ENCODE peak calls at places on chromosomes 12 and 14, in ten cellular contexts. F is neural progenitor cell, L is uterus, K is stomach, M is MM.1S, Y is psoas muscle, J is body of pancreas, X is A549, W is HL-60, U is NB4. C is an unnamed sample.

GRCh38 chr12:1391722-1392121 is 202.7 kb downstream of the FBXL14 start:
- DNase-seq in J (no peak), W (no peak), F (peak; percentile 55), K (no peak), Y (no peak), U (no peak), L (no peak), X (peak; percentile 65), M (no peak), C (no peak)

GRCh38 chr12:119178544-119179334 is at the start of gene HSPB8:
- DNase-seq in U (no peak), X (peak; percentile 76), J (peak; percentile 78), L (peak; percentile 89), M (no peak), K (peak; percentile 81), Y (peak; percentile 99), W (no peak), F (peak; percentile 47), C (no peak)

GRCh38 chr12:122980192-122981035 is at the start of gene ARL6IP4:
- DNase-seq in U (peak; percentile 90), Y (peak; percentile 81), W (peak; percentile 61), K (peak; percentile 70), X (peak; percentile 65), L (peak; percentile 61), F (peak; percentile 80), J (peak; percentile 73), M (peak; percentile 54), C (no peak)

GRCh38 chr14:96167224-96168148 is 37.2 kb upstream of the BDKRB2 start:
- DNase-seq in U (no peak), X (peak; percentile 78), L (no peak), J (no peak), K (no peak), W (no peak), F (no peak), Y (no peak), M (no peak), C (no peak)

GRCh38 chr14:100580316-100581227 is 6.6 kb downstream of the BEGAIN start:
- DNase-seq in M (no peak), X (no peak), K (no peak), J (no peak), W (no peak), Y (peak; percentile 39), U (no peak), L (no peak), F (no peak), C (no peak)

GRCh38 chr12:90174198-90174510 is 465.5 kb upstream of the ATP2B1 start:
- DNase-seq in F (no peak), K (no peak), U (peak; percentile 23), W (no peak), L (no peak), Y (no peak), X (peak; percentile 33), M (no peak), J (peak; percentile 4), C (no peak)

GRCh38 chr12:123253606-123254459 is 17.8 kb downstream of the CDK2AP1 start:
- DNase-seq in L (no peak), M (no peak), J (no peak), K (peak; percentile 68), W (no peak), Y (no peak), U (no peak), F (no peak), X (no peak), C (no peak)

GRCh38 chr14:26636571-26636970 is 38.7 kb upstream of the NOVA1 start:
- DNase-seq in M (no peak), K (no peak), X (no peak), F (no peak), Y (no peak), W (no peak), U (no peak), L (no peak), J (no peak), C (no peak)

DNA sequence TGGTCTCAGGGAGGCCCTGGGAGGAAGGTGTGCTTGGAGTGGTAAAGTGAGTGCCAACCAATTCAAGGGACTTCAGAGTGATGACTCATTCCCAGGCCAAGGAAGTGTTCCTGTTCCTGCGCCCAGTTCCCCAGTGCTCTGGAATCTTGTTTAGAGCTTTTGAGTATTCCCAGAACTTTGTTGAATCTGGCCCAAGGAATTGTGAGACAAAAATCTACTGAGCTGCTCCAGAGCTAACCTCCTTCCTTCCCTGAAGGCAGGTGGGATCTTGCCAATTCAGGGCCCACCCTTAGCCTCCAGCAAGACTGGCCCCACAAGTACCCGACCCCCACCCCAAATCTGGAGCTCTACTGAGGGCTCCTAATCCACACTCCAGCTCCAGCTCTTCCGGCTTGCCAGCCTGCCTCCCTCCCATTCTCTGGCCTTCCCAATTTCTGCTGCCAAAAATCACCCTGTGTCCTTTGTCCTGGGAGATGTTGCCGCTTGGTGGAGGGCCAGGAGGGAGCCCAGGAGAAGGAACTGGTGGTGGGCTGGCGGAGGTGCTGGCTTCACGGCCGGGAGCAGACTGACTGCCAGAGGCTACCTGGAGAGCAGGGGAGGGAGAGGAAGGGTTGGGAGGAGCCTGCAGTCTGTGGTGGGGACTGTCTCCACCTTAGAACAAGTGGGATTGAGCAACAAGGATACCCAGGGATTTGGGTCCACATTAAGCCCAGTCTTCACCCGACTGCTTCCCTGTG is 2.0 kb upstream of the ATN1 start:
- DNase-seq in M (no peak), Y (peak; percentile 81), X (peak; percentile 91), K (peak; percentile 77), F (peak; percentile 77), W (no peak), L (peak; percentile 80), U (no peak), J (peak; percentile 71), C (no peak)
- TF ChIP-seq CTCF in M (no peak), Y (no peak), X (no peak), K (peak; percentile 12), F (no peak), W (no peak), L (peak; percentile 55), U (no peak), J (no peak), C (no peak)

GRCh38 chr12:95003213-95003920 is at the start of gene NDUFA12:
- DNase-seq in K (peak; percentile 96), M (peak; percentile 99), X (peak; percentile 98), U (peak; percentile 98), Y (peak; percentile 98), J (peak; percentile 97), F (peak; percentile 96), W (peak; percentile 93), L (peak; percentile 95), C (peak; percentile 94)

GRCh38 chr12:95002754-95003153 is 743 bp downstream of the NDUFA12 start:
- DNase-seq in X (no peak), U (no peak), J (no peak), Y (no peak), M (no peak), F (no peak), K (no peak), W (no peak), L (no peak), C (no peak)

GRCh38 chr12:95006206-95006605 is 2.7 kb upstream of the NDUFA12 start:
- DNase-seq in K (no peak), Y (no peak), J (no peak), U (no peak), L (no peak), M (no peak), W (no peak), F (no peak), X (no peak), C (no peak)

GRCh38 chr12:95004610-95005009 is 1.1 kb upstream of the NDUFA12 start:
- DNase-seq in F (no peak), X (no peak), J (no peak), K (no peak), W (peak; percentile 69), Y (no peak), L (no peak), U (peak; percentile 68), M (no peak), C (no peak)

DNA sequence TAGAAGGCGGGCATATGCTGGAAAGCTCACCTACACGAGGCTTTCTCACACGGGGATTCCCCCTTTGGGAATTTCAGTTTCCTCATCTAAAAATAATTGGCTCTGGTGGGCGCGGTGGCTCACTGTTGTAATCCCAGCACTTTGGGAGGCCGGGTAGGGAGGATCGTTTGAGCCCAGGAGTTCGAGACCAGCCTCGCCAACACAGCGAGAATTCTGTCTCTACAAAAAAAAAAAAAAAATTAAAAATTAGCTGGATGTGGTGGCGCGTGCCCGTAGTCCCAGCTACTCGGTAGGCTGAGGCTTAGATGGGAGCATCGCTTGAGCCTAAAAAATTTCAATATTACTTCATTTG is 400 bp upstream of the NDUFA12 start:
- DNase-seq in W (no peak), J (no peak), X (no peak), L (no peak), U (no peak), M (no peak), K (no peak), F (no peak), Y (no peak), C (no peak)
- H3K4me3 ChIP-seq in W (peak overlapping the region; percentile 97), J (peak overlapping the region; percentile 93), X (peak overlapping the region; percentile 67), L (peak overlapping the region; percentile 65), U (peak overlapping the region; percentile 71), M (peak overlapping the region; percentile 91), K (peak overlapping the region; percentile 90), F (peak overlapping the region; percentile 81), Y (peak overlapping the region; percentile 91), C (peak overlapping the region; percentile 74)

GRCh38 chr14:51735851-51736250 is 84.1 kb downstream of the FRMD6 start:
- DNase-seq in X (peak; percentile 27), L (no peak), U (no peak), F (no peak), M (no peak), Y (no peak), W (no peak), J (no peak), K (no peak), C (no peak)

GRCh38 chr14:51744372-51745150 is 92.9 kb downstream of the FRMD6 start:
- DNase-seq in J (no peak), L (no peak), U (no peak), W (no peak), F (no peak), Y (no peak), K (no peak), X (no peak), M (no peak), C (no peak)

GRCh38 chr14:51743588-51744000 is 91.9 kb downstream of the FRMD6 start:
- DNase-seq in Y (no peak), L (no peak), J (no peak), K (no peak), F (no peak), X (no peak), U (no peak), M (no peak), W (no peak), C (no peak)

GRCh38 chr14:51733147-51733546 is 81.4 kb downstream of the FRMD6 start:
- DNase-seq in X (no peak), Y (no peak), F (no peak), L (no peak), J (no peak), K (no peak), M (no peak), W (no peak), U (no peak), C (no peak)

DNA sequence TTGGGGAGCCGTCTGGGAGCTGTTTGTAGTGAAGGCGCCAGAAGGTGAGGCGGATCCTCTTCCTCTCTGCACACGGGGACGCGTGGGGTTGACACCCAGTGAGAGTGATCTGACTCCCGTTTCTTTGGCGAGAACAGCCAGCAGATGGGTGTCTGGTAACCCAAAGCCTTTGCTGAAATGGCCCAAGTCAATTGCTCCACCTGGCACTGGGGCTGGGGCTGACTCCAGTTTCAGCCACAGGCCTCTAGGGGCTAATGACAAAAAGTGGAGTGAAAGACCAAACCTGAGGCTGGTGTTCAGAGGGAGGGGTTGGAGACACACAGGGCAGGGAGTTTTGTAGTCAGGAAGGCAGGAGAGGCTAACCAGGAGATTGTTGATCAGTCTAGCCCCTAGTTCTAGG is 87.0 kb downstream of the FRMD6 start:
- DNase-seq in M (peak; percentile 59), F (peak; percentile 42), U (peak; percentile 4), K (no peak), X (peak; percentile 20), Y (peak; percentile 64), L (no peak), W (no peak), J (no peak), C (no peak)
- TF ChIP-seq CTCF in M (peak; percentile 24), F (peak; percentile 20), U (no peak), K (no peak), X (no peak), Y (no peak), L (no peak), W (no peak), J (no peak), C (no peak)

GRCh38 chr14:67517083-67517482 is 16.0 kb upstream of the PLEKHH1 start:
- DNase-seq in J (peak; percentile 75), L (no peak), K (peak; percentile 56), W (no peak), U (no peak), Y (no peak), F (peak; percentile 74), M (no peak), X (no peak), C (no peak)
- H3K4me3 ChIP-seq in J (no peak overlapping the region), L (no peak overlapping the region), K (no peak overlapping the region), W (no peak overlapping the region), U (no peak overlapping the region), Y (no peak overlapping the region), F (no peak overlapping the region), M (no peak overlapping the region), X (no peak overlapping the region), C (no peak overlapping the region)